ENCODE peak calls at places on chromosomes 11 and 22, in six cellular contexts. D is stomach, M is cardiac muscle cell, C is AG10803, J is testis, E is astrocyte of the cerebellum. Y is an unnamed sample.
A peak's percentile ranks its signal among the peaks of the same experiment; 100 is the strongest.

GRCh38 chr11:267491-267994 is 10.7 kb upstream of the NLRP6 start:
- DNase-seq in M (no peak), J (no peak), E (no peak), D (peak; percentile 60), C (peak; percentile 28), Y (no peak)

GRCh38 chr11:101446726-101447125 is 137.1 kb downstream of the TRPC6 start:
- DNase-seq in E (no peak), M (no peak), D (no peak), C (peak; percentile 72), J (no peak), Y (no peak)

GRCh38 chr11:63478896-63479295 is 12.1 kb downstream of the PLAAT5 start:
- DNase-seq in D (peak; percentile 54), J (peak; percentile 73), C (peak; percentile 71), M (peak; percentile 91), E (peak; percentile 72), Y (peak; percentile 89)

GRCh38 chr22:44340271-44341239 is 27.8 kb upstream of the SHISAL1 start:
- DNase-seq in E (no peak), M (no peak), J (no peak), D (no peak), C (no peak), Y (no peak)

GRCh38 chr11:33542921-33543320 is 157.7 kb downstream of the C11orf91 start:
- DNase-seq in E (no peak), C (peak; percentile 46), M (peak; percentile 69), D (peak; percentile 66), J (peak; percentile 73), Y (peak; percentile 54)

GRCh38 chr11:91513734-91514133 is 710.9 kb upstream of the FAT3 start:
- DNase-seq in J (no peak), E (no peak), M (no peak), D (no peak), C (no peak), Y (no peak)

GRCh38 chr11:68471360-68472340 is 11.1 kb downstream of the PPP6R3 start:
- DNase-seq in E (peak; percentile 83), C (peak; percentile 63), M (peak; percentile 95), D (no peak), J (no peak), Y (peak; percentile 30)

GRCh38 chr11:124886476-124886875 is 11.2 kb downstream of the ROBO4 start:
- DNase-seq in J (no peak), D (no peak), C (no peak), E (no peak), M (no peak), Y (no peak)

GRCh38 chr11:22510741-22511140 is 114.9 kb downstream of the FANCF start:
- DNase-seq in C (peak; percentile 24), D (no peak), E (peak; percentile 23), M (no peak), J (no peak), Y (peak; percentile 30)

GRCh38 chr11:79152511-79152910 is 288.3 kb downstream of the TENM4 start:
- DNase-seq in M (no peak), J (no peak), C (peak; percentile 16), D (no peak), E (peak; percentile 69), Y (peak; percentile 44)

GRCh38 chr11:6992457-6993431 is 27.4 kb downstream of the ZNF214 start:
- DNase-seq in M (peak; percentile 68), C (peak; percentile 85), J (no peak), E (peak; percentile 69), D (no peak), Y (peak; percentile 94)

GRCh38 chr11:100719362-100719761 is 32.3 kb downstream of the ARHGAP42 start:
- DNase-seq in J (peak; percentile 33), D (no peak), M (peak; percentile 53), E (peak; percentile 57), C (peak; percentile 41), Y (peak; percentile 8)

GRCh38 chr11:132312161-132312560 is 941.7 kb downstream of the NTM start:
- DNase-seq in M (peak; percentile 56), J (no peak), D (no peak), C (peak; percentile 53), E (peak; percentile 68), Y (peak; percentile 79)

GRCh38 chr11:1889527-1889930 is 2.2 kb downstream of the PRR33 start:
- DNase-seq in C (no peak), M (no peak), E (no peak), J (no peak), D (no peak), Y (no peak)

DNA sequence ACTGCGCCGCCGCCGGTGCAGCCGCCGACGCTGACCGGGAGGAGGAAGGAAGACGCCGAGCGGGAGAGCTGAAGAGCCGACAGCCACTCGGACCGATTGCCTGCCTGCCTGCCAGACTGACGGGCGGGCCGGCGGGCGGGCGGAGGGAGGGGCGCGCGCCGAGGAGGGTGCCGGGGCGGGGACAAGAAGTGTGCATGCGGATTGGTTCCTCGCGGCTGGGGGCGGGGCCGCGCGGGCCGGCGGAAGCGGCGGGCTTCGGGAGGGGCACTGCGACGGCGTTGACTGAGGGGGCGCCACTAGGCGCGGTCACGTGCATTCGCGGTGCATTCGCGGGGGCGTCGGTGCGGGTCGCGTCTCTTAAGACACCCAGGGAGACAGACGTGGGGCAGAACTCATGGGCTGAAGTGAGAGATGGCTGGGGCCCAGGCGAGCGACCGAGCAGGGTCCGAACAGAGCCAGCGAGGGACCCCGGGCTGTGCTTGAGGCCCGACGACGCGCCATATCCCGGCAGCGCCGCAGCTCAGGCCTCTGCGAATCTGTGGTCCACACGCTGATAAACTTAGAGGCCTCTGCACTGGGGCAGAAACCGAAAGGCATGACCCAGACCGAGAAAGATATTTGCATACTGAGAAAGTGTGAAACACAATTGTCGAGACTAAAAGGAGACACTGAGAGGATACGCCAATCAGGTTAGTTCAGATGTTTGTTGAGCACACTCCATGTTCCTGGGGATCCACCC is at the start of gene MAPK1:
- DNase-seq in M (peak; percentile 92), E (peak; percentile 49), J (peak; percentile 96), D (peak; percentile 93), C (peak; percentile 87), Y (peak; percentile 80)
- TF ChIP-seq CTCF in M (no peak), E (peak; percentile 24), J (no peak), D (no peak), C (peak; percentile 14), Y (peak; percentile 32)

GRCh38 chr22:20017622-20017958 is 967 bp upstream of the ARVCF start:
- DNase-seq in D (no peak), J (no peak), M (no peak), E (no peak), C (no peak), Y (no peak)

GRCh38 chr22:20021196-20022181 is 579 bp downstream of the TANGO2 start:
- DNase-seq in E (no peak), D (peak; percentile 85), M (peak; percentile 17), C (peak; percentile 73), J (peak; percentile 68), Y (peak; percentile 69)

GRCh38 chr22:20018001-20018400 is 1.4 kb upstream of the ARVCF start:
- DNase-seq in D (no peak), E (no peak), M (no peak), C (no peak), J (no peak), Y (no peak)

GRCh38 chr22:20020533-20021195 is at the start of gene TANGO2:
- DNase-seq in D (peak; percentile 96), E (peak; percentile 56), J (peak; percentile 94), C (peak; percentile 87), M (peak; percentile 93), Y (peak; percentile 82)

DNA sequence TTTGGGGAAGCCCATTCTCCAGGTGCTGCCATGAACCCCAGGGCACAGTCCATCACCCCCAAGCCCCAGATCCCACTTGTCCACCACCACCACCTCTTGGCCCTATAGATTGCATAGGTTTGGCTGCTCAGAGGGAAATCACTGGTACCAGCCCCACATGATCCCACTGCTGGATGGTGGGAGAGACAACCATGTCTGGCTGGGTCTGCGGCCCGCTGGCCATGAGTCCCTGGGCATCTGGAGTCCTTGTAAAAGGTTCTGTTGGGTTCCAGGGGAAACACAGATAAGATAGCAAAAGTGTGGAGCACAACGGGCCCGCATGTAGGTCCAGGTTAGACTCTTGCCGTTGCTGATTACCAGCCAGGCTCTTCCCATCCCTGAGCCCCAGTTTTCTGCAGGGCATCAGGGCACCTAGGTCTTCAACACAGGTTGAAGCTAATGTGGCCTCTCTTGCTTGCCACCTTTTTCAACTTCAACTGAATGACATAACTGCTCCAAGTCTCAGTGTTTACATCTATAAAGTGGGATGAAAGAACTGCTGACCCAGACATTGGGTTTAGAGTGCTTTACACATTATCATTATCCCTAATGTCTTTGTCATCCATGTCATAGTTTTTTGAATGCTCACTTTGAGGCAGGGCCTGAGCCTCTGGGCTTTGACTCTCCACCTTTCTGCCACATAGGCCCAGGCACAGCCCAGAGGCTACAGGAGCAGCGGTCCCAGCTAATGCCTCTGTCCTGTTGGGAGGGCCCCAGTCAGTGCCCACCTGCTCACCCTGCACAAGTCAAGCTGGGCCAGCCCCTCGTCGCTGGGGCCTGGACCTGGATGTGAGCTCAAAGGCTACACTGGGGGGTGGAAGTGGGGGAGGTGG is 1.0 kb upstream of the TANGO2 start:
- DNase-seq in D (no peak), M (no peak), J (no peak), E (no peak), C (no peak), Y (no peak)
- H3K4me3 ChIP-seq in D (peak overlapping the region; percentile 96), M (no peak overlapping the region), J (no peak overlapping the region), E (peak overlapping the region; percentile 39), C (peak overlapping the region; percentile 68), Y (peak overlapping the region; percentile 73)

DNA sequence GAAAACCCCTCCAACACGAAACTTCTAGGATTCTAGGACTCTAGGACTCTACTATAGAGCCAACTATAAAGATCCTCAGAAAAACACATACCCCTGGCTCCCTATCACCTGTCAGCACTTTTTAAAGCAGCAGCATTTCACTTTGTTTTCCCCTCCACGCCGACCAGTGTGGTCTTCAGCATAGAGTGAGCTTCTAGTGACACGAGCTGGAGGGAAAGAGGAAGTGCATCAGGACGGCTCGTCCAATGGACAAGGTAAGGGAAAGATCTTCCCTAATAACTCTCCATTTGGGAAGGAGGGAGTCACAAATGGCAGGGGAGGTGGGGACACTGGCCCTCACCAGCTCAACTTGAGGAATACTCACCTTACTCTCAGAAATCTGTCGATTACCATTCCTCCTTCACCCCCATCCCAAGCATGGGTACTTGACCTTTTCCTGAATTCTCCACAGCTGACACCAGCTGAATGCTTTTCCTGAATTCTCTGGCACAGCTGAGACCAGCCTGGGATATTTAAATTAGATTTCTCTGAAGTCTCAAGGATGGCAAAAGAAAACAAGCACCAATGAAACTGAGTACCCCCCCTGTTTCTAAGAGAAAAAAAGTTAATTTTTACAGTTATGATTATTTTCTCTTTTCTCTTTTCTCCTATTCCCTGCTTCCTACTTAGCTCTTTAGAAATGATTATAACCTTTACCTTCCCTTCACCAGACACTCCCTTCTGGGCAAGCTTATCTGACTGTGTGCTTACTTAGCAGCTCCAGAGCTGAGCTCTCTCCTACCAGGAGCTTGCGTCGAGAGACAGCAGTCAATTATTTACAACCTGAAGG is 33.3 kb upstream of the NNMT start:
- DNase-seq in D (no peak), J (peak; percentile 57), C (peak; percentile 50), M (peak; percentile 77), E (peak; percentile 40), Y (peak; percentile 64)
- TF ChIP-seq CTCF in D (peak; percentile 37), J (peak; percentile 62), C (peak; percentile 91), M (peak; percentile 82), E (peak; percentile 90), Y (peak; percentile 84)

DNA sequence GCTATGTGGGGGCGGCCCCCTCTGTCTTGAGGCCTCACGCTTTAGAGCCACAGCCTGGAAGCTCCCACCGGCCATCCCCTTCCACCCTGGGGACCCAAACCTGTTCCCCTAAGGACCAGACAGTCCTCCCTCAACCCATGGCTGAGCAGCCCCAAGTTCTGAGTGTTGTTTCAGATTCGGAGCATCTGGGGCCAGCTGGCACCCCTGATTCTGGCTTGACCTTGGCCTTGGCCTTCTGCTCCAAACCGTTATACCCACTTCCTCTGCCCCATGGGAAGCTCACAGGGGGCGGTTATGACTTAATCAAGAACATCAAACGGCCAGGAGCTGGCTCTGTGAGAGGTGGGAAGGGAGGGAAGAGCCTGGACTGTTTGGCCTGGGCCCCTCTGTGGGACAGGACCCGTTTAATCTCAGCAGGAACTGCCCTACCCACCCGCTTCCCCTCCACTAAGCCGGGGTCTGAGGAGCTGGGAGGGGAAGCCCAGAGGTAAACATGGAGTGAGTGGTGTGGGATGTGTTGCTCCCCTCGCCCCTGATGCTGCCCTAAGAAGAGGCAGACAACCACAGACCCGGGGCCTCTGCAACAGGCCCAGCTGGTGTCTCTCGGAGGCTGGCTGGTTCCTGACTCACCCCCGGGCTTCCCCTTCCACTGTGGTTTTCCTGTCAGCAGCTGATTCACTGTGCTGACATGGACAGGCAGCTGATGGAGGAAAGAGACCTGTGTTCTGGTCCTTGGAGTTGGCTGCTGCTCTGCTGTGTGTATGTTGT is 3.4 kb downstream of the CD82 start:
- DNase-seq in J (peak; percentile 52), C (peak; percentile 88), M (peak; percentile 91), E (peak; percentile 83), D (peak; percentile 75), Y (peak; percentile 82)
- H3K4me3 ChIP-seq in J (no peak overlapping the region), C (no peak overlapping the region), M (no peak overlapping the region), E (no peak overlapping the region), D (no peak overlapping the region), Y (no peak overlapping the region)